ENCODE peak calls at places on chromosomes 4 and X, in four cellular contexts. One of them, this sample, is unnamed.

GRCh38 chr4:98639523-98639922 is 18.9 kb downstream of the TSPAN5 start:
- DNase-seq in omental fat pad: no peak
- DNase-seq in fibroblast of mammary gland: no peak
- DNase-seq in body of pancreas: no peak
- DNase-seq in this sample: no peak

GRCh38 chrX:19372170-19373033 is 28.7 kb downstream of the PDHA1 start:
- DNase-seq in body of pancreas: peak; percentile 66
- DNase-seq in omental fat pad: no peak
- DNase-seq in fibroblast of mammary gland: peak; percentile 64
- DNase-seq in this sample: peak; percentile 45

GRCh38 chrX:16931371-16931770 is 15.1 kb upstream of the REPS2 start:
- DNase-seq in omental fat pad: no peak
- DNase-seq in body of pancreas: no peak
- DNase-seq in fibroblast of mammary gland: no peak
- DNase-seq in this sample: no peak

GRCh38 chrX:13590914-13591313 is 21.5 kb downstream of the EGFL6 start:
- DNase-seq in fibroblast of mammary gland: no peak
- DNase-seq in omental fat pad: no peak
- DNase-seq in body of pancreas: no peak
- DNase-seq in this sample: no peak

GRCh38 chrX:2677764-2678163 is 13.3 kb upstream of the CD99 start:
- DNase-seq in body of pancreas: peak; percentile 94
- DNase-seq in fibroblast of mammary gland: peak; percentile 99
- DNase-seq in omental fat pad: no peak
- DNase-seq in this sample: no peak

GRCh38 chr4:114091546-114091945 is 112.1 kb upstream of the ARSJ start:
- DNase-seq in body of pancreas: no peak
- DNase-seq in fibroblast of mammary gland: no peak
- DNase-seq in omental fat pad: no peak
- DNase-seq in this sample: no peak

GRCh38 chr4:25862411-25863346 is at the start of gene SEL1L3:
- DNase-seq in omental fat pad: no peak
- DNase-seq in fibroblast of mammary gland: no peak
- DNase-seq in body of pancreas: peak; percentile 75
- DNase-seq in this sample: peak; percentile 53

GRCh38 chr4:99564921-99565320 is 1.1 kb upstream of the TRMT10A start:
- DNase-seq in fibroblast of mammary gland: no peak
- DNase-seq in body of pancreas: no peak
- DNase-seq in omental fat pad: no peak
- DNase-seq in this sample: no peak

GRCh38 chr4:150010525-150011126 is 67.6 kb upstream of the DCLK2 start:
- DNase-seq in body of pancreas: peak; percentile 42
- DNase-seq in omental fat pad: no peak
- DNase-seq in fibroblast of mammary gland: peak; percentile 74
- DNase-seq in this sample: peak; percentile 14

GRCh38 chr4:955161-955921 is 18.0 kb downstream of the DGKQ start:
- DNase-seq in body of pancreas: no peak
- DNase-seq in fibroblast of mammary gland: no peak
- DNase-seq in omental fat pad: no peak
- DNase-seq in this sample: no peak

GRCh38 chr4:108109111-108109510 is 59.6 kb downstream of the LEF1 start:
- DNase-seq in body of pancreas: no peak
- DNase-seq in omental fat pad: no peak
- DNase-seq in fibroblast of mammary gland: no peak
- DNase-seq in this sample: no peak

GRCh38 chr4:107248571-107248970 is 212.5 kb upstream of the DKK2 start:
- DNase-seq in body of pancreas: no peak
- DNase-seq in fibroblast of mammary gland: peak; percentile 38
- DNase-seq in omental fat pad: no peak
- DNase-seq in this sample: no peak

GRCh38 chrX:337331-337831 is 18.8 kb upstream of the GTPBP6 start:
- DNase-seq in fibroblast of mammary gland: no peak
- DNase-seq in omental fat pad: no peak
- DNase-seq in body of pancreas: no peak
- DNase-seq in this sample: no peak

GRCh38 chr4:633406-633805 is 8.0 kb downstream of the PDE6B start:
- DNase-seq in fibroblast of mammary gland: no peak
- DNase-seq in body of pancreas: no peak
- DNase-seq in omental fat pad: no peak
- DNase-seq in this sample: no peak

GRCh38 chr4:153146031-153146430 is 58.2 kb upstream of the TRIM2 start:
- DNase-seq in body of pancreas: no peak
- DNase-seq in fibroblast of mammary gland: no peak
- DNase-seq in omental fat pad: no peak
- DNase-seq in this sample: no peak

GRCh38 chrX:45755719-45756118 is 555.0 kb upstream of the DIPK2B start:
- DNase-seq in fibroblast of mammary gland: no peak
- DNase-seq in omental fat pad: no peak
- DNase-seq in body of pancreas: no peak
- DNase-seq in this sample: no peak

GRCh38 chr4:86036729-86037128 is 323.1 kb downstream of the MAPK10 start:
- DNase-seq in body of pancreas: no peak
- DNase-seq in fibroblast of mammary gland: peak; percentile 41
- DNase-seq in omental fat pad: no peak
- DNase-seq in this sample: no peak

GRCh38 chr4:22385615-22386014 is 130.3 kb downstream of the ADGRA3 start:
- DNase-seq in omental fat pad: no peak
- DNase-seq in body of pancreas: no peak
- DNase-seq in fibroblast of mammary gland: peak; percentile 79
- DNase-seq in this sample: no peak

GRCh38 chr4:105147226-105148151 is 813 bp downstream of the TET2 start:
- DNase-seq in body of pancreas: peak; percentile 13
- DNase-seq in omental fat pad: no peak
- DNase-seq in fibroblast of mammary gland: peak; percentile 34
- DNase-seq in this sample: no peak

GRCh38 chrX:15524417-15524816 is 23.8 kb downstream of the BMX start:
- DNase-seq in body of pancreas: no peak
- DNase-seq in fibroblast of mammary gland: no peak
- DNase-seq in omental fat pad: no peak
- DNase-seq in this sample: no peak

GRCh38 chr4:56130609-56131150 is 181.9 kb downstream of the CEP135 start:
- DNase-seq in fibroblast of mammary gland: peak; percentile 6
- DNase-seq in body of pancreas: no peak
- DNase-seq in omental fat pad: no peak
- DNase-seq in this sample: no peak

GRCh38 chrX:67004451-67004850 is 365.6 kb upstream of the EDA2R start:
- DNase-seq in omental fat pad: no peak
- DNase-seq in fibroblast of mammary gland: no peak
- DNase-seq in body of pancreas: no peak
- DNase-seq in this sample: no peak

GRCh38 chrX:48667504-48667903 is 16.1 kb upstream of the WAS start:
- DNase-seq in body of pancreas: no peak
- DNase-seq in fibroblast of mammary gland: no peak
- DNase-seq in omental fat pad: no peak
- DNase-seq in this sample: no peak
- TF ChIP-seq CTCF in body of pancreas: no peak
- TF ChIP-seq CTCF in fibroblast of mammary gland: no peak
- TF ChIP-seq CTCF in omental fat pad: no peak
- TF ChIP-seq CTCF in this sample: no peak

GRCh38 chr4:151651496-151651895 is 109.3 kb downstream of the GATB start:
- DNase-seq in fibroblast of mammary gland: no peak
- DNase-seq in body of pancreas: no peak
- DNase-seq in omental fat pad: no peak
- DNase-seq in this sample: no peak

GRCh38 chr4:151646322-151646721 is 114.5 kb downstream of the GATB start:
- DNase-seq in omental fat pad: no peak
- DNase-seq in fibroblast of mammary gland: no peak
- DNase-seq in body of pancreas: no peak
- DNase-seq in this sample: no peak

GRCh38 chr4:151653548-151653918 is 107.3 kb downstream of the GATB start:
- DNase-seq in omental fat pad: no peak
- DNase-seq in fibroblast of mammary gland: no peak
- DNase-seq in body of pancreas: no peak
- DNase-seq in this sample: no peak

GRCh38 chr4:151652841-151653547 is 107.8 kb downstream of the GATB start:
- DNase-seq in body of pancreas: no peak
- DNase-seq in omental fat pad: no peak
- DNase-seq in fibroblast of mammary gland: peak; percentile 93
- DNase-seq in this sample: no peak

GRCh38 chr4:151649461-151649860 is 111.3 kb downstream of the GATB start:
- DNase-seq in body of pancreas: no peak
- DNase-seq in fibroblast of mammary gland: no peak
- DNase-seq in omental fat pad: no peak
- DNase-seq in this sample: no peak
- TF ChIP-seq CTCF in body of pancreas: no peak
- TF ChIP-seq CTCF in fibroblast of mammary gland: no peak
- TF ChIP-seq CTCF in omental fat pad: no peak
- TF ChIP-seq CTCF in this sample: no peak

DNA sequence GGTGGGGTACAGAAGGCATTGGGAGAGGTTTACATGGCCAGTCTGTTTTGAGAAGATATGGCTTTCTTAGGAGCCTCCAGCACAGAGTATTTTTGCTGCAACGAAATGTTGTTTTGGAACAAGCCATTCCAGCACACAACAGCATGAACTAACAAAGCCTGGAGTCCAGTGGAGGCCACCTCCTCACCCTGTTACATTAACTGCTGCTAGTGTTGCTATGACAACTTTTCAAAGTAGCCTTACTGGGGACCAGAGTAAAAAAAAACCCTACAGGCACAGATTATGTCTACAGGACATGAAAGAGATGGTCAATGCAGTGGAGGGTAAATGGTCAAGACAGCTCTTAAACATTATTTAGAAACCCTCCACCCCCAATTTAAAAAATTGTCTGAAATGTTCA is 274.2 kb upstream of the NOCT start:
- DNase-seq in body of pancreas: no peak
- DNase-seq in fibroblast of mammary gland: no peak
- DNase-seq in omental fat pad: no peak
- DNase-seq in this sample: no peak
- TF ChIP-seq CTCF in body of pancreas: no peak
- TF ChIP-seq CTCF in fibroblast of mammary gland: no peak
- TF ChIP-seq CTCF in omental fat pad: no peak
- TF ChIP-seq CTCF in this sample: no peak

GRCh38 chr4:71494539-71494938 is 155.7 kb downstream of the SLC4A4 start:
- DNase-seq in fibroblast of mammary gland: no peak
- DNase-seq in body of pancreas: no peak
- DNase-seq in omental fat pad: no peak
- DNase-seq in this sample: no peak
- TF ChIP-seq CTCF in fibroblast of mammary gland: no peak
- TF ChIP-seq CTCF in body of pancreas: no peak
- TF ChIP-seq CTCF in omental fat pad: no peak
- TF ChIP-seq CTCF in this sample: no peak

This sample was measured in progenitor cell of endocrine pancreas.